ENCODE peak calls at places on chromosome 1, in ten cellular contexts. J is body of pancreas, H is mammary epithelial cell, Z is substantia nigra, P is A673, S is endodermal cell, B is psoas muscle, Q is IMR-90, G is A549, Y is aorta. D is an unnamed sample.

GRCh38 chr1:38990746-38991637 is at the start of gene AKIRIN1:
- DNase-seq in G (peak; percentile 95), H (peak; percentile 94), Q (peak; percentile 95), S (peak; percentile 100), B (peak; percentile 98), Y (peak; percentile 99), P (peak; percentile 97), J (peak; percentile 99), Z (peak; percentile 97), D (peak; percentile 95)

GRCh38 chr1:182295697-182296096 is 95.9 kb downstream of the GLUL start:
- DNase-seq in P (no peak), J (no peak), S (no peak), B (no peak), H (no peak), Y (no peak), Q (no peak), G (no peak), Z (no peak), D (no peak)

GRCh38 chr1:54681396-54681795 is 34.3 kb upstream of the TTC4 start:
- DNase-seq in Y (no peak), G (peak; percentile 20), J (no peak), Z (no peak), B (no peak), Q (peak; percentile 4), S (no peak), H (peak; percentile 24), P (no peak), D (no peak)

GRCh38 chr1:82371844-82372498 is 571.2 kb downstream of the ADGRL2 start:
- DNase-seq in B (no peak), S (no peak), P (no peak), J (no peak), Q (no peak), Z (no peak), Y (no peak), G (no peak), H (peak; percentile 54), D (no peak)

GRCh38 chr1:51642739-51643142 is 25.8 kb downstream of the OSBPL9 start:
- DNase-seq in H (no peak), G (no peak), Y (no peak), B (no peak), P (peak; percentile 45), Q (peak; percentile 96), S (no peak), J (no peak), Z (no peak), D (no peak)

GRCh38 chr1:60126733-60127132 is 53.2 kb upstream of the C1orf87 start:
- DNase-seq in Q (no peak), Y (no peak), G (peak; percentile 7), S (peak; percentile 50), J (no peak), P (peak; percentile 45), B (no peak), Z (no peak), H (no peak), D (no peak)

GRCh38 chr1:47656719-47657685 is 219.2 kb downstream of the FOXD2 start:
- DNase-seq in Z (no peak), G (no peak), Q (peak; percentile 39), H (no peak), Y (peak; percentile 93), S (peak; percentile 17), B (peak; percentile 30), J (no peak), P (no peak), D (no peak)

GRCh38 chr1:52368383-52369172 is 2.6 kb upstream of the CC2D1B start:
- DNase-seq in Z (no peak), S (peak; percentile 88), J (peak; percentile 78), B (peak; percentile 44), H (peak; percentile 97), Q (peak; percentile 32), P (peak; percentile 77), Y (peak; percentile 81), G (peak; percentile 35), D (no peak)

GRCh38 chr1:154178856-154179811 is 12.8 kb downstream of the TPM3 start:
- DNase-seq in S (no peak), H (no peak), Y (no peak), P (peak; percentile 54), J (no peak), Z (no peak), B (no peak), G (no peak), Q (no peak), D (no peak)

GRCh38 chr1:154176341-154176740 is 15.6 kb downstream of the TPM3 start:
- DNase-seq in H (peak; percentile 54), J (no peak), P (peak; percentile 61), G (no peak), Y (no peak), Z (no peak), B (no peak), S (no peak), Q (peak; percentile 85), D (no peak)

GRCh38 chr1:154174654-154175053 is 17.2 kb downstream of the TPM3 start:
- DNase-seq in B (no peak), P (no peak), Q (no peak), Z (no peak), G (no peak), S (no peak), H (no peak), J (no peak), Y (no peak), D (no peak)

GRCh38 chr1:154179951-154180687 is 11.8 kb downstream of the TPM3 start:
- DNase-seq in Z (no peak), Q (no peak), G (no peak), Y (no peak), H (no peak), B (no peak), S (peak; percentile 68), P (no peak), J (no peak), D (no peak)

GRCh38 chr1:154178006-154178405 is 13.9 kb downstream of the TPM3 start:
- DNase-seq in J (no peak), P (no peak), Q (no peak), S (no peak), Z (no peak), B (no peak), Y (no peak), H (no peak), G (no peak), D (peak; percentile 86)
- H3K27ac ChIP-seq in J (peak overlapping the region; percentile 86), P (peak overlapping the region; percentile 41), Q (no peak overlapping the region), S (no peak overlapping the region), Z (no peak overlapping the region), B (no peak overlapping the region), Y (no peak overlapping the region), H (no peak overlapping the region), G (no peak overlapping the region), D (peak overlapping the region; percentile 58)

GRCh38 chr1:225767591-225768540 is 9.8 kb upstream of the SRP9 start:
- DNase-seq in Q (peak; percentile 56), H (peak; percentile 94), B (peak; percentile 74), S (peak; percentile 80), J (peak; percentile 85), Z (no peak), G (no peak), P (peak; percentile 33), Y (peak; percentile 87), D (no peak)
- H3K27ac ChIP-seq in Q (peak overlapping the region; percentile 77), H (peak overlapping the region; percentile 31), B (peak overlapping the region; percentile 73), S (no peak overlapping the region), J (peak overlapping the region; percentile 82), Z (no peak overlapping the region), G (peak overlapping the region; percentile 75), P (peak overlapping the region; percentile 1), Y (peak overlapping the region; percentile 79), D (peak overlapping the region; percentile 11)

GRCh38 chr1:220368352-220369265 is 96.4 kb upstream of the RAB3GAP2 start:
- DNase-seq in B (no peak), G (no peak), Q (no peak), Y (no peak), Z (no peak), P (no peak), H (peak; percentile 64), J (no peak), S (peak; percentile 67), D (no peak)

GRCh38 chr1:220371324-220371723 is 99.1 kb upstream of the RAB3GAP2 start:
- DNase-seq in Q (no peak), Z (no peak), J (no peak), H (no peak), P (no peak), S (peak; percentile 83), G (no peak), Y (no peak), B (no peak), D (no peak)

GRCh38 chr1:220367833-220368232 is 95.6 kb upstream of the RAB3GAP2 start:
- DNase-seq in P (no peak), B (no peak), S (no peak), Q (no peak), G (no peak), Z (no peak), Y (no peak), H (no peak), J (no peak), D (no peak)

GRCh38 chr1:220370041-220370700 is 97.9 kb upstream of the RAB3GAP2 start:
- DNase-seq in G (peak; percentile 11), H (peak; percentile 94), Y (no peak), S (peak; percentile 69), J (no peak), Z (no peak), B (peak; percentile 22), Q (peak; percentile 70), P (peak; percentile 93), D (no peak)

DNA sequence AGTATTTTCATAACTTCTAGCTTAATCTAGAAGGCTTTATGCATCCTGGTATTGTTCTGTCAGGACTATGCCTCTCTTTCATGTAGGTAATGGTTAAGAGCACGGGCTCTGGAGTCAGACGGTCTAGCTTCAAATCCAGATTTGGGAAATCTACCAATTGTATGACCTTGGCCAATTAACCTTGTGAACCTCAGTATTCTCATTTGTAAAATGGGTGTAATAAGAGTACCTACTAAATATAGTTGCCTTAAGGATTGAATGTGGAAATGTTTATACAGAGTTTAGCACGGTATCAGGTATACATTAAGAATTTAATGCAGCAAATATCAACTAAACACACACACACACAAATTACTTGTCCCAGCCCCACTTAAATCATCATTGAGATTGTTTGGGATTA is 97.3 kb upstream of the RAB3GAP2 start:
- DNase-seq in H (no peak), P (no peak), B (no peak), J (no peak), G (no peak), Q (no peak), Z (no peak), Y (no peak), S (no peak), D (no peak)
- H3K27ac ChIP-seq in H (peak overlapping the region; percentile 8), P (peak overlapping the region; percentile 65), B (peak overlapping the region; percentile 76), J (no peak overlapping the region), G (no peak overlapping the region), Q (no peak overlapping the region), Z (no peak overlapping the region), Y (no peak overlapping the region), S (no peak overlapping the region), D (no peak overlapping the region)

GRCh38 chr1:111981871-111982270 is 7.6 kb downstream of the KCND3 start:
- DNase-seq in P (no peak), H (no peak), G (no peak), J (no peak), Y (no peak), Z (no peak), Q (no peak), S (no peak), B (no peak), D (no peak)

GRCh38 chr1:111982428-111982827 is 7.0 kb downstream of the KCND3 start:
- DNase-seq in P (no peak), Z (no peak), Q (no peak), H (no peak), B (no peak), Y (no peak), G (no peak), S (no peak), J (no peak), D (no peak)

GRCh38 chr1:111987502-111987901 is 2.0 kb downstream of the KCND3 start:
- DNase-seq in S (no peak), G (no peak), Y (peak; percentile 78), P (no peak), Q (no peak), B (no peak), J (no peak), Z (no peak), H (no peak), D (no peak)

GRCh38 chr1:111980684-111981083 is 8.8 kb downstream of the KCND3 start:
- DNase-seq in J (no peak), Y (no peak), B (no peak), G (no peak), P (no peak), S (no peak), Q (no peak), H (no peak), Z (no peak), D (no peak)

GRCh38 chr1:111983500-111983899 is 6.0 kb downstream of the KCND3 start:
- DNase-seq in S (no peak), B (no peak), Q (no peak), Z (no peak), Y (no peak), J (no peak), G (no peak), P (no peak), H (no peak), D (no peak)
- H3K27ac ChIP-seq in S (no peak overlapping the region), B (no peak overlapping the region), Q (no peak overlapping the region), Z (no peak overlapping the region), Y (no peak overlapping the region), J (no peak overlapping the region), G (no peak overlapping the region), P (no peak overlapping the region), H (no peak overlapping the region), D (no peak overlapping the region)

D was measured in caudate nucleus.